ENCODE peak calls at places on chromosome 4, in eight cellular contexts. Q is EL; A is globus pallidus; S is effector memory CD4-positive, alpha-beta T cell; M is stimulated activated CD8-positive, alpha-beta memory T cell treated with anti-CD3 and anti-CD28 coated beads, Interleukin-4, amount 100 ng/mL, for 4 hours; H is Right ventricle myocardium superior; F is GM23338; D is tibial artery. Y is an unnamed sample.
A peak's percentile ranks its signal among the peaks of the same experiment; 100 is the strongest.

GRCh38 chr4:38802561-38803355 is 1.8 kb downstream of the TLR1 start:
- DNase-seq in Q (no peak), A (no peak), S (no peak), M (no peak), H (no peak), F (peak; percentile 42), D (no peak), Y (no peak)

GRCh38 chr4:188839704-188840103 is 700.5 kb downstream of the TRIML1 start:
- DNase-seq in Q (no peak), A (no peak), S (no peak), M (no peak), H (no peak), F (no peak), D (no peak), Y (peak; percentile 5)

GRCh38 chr4:107931775-107932321 is 499 bp downstream of the CYP2U1 start:
- DNase-seq in Q (no peak), A (no peak), S (peak; percentile 3), M (no peak), H (no peak), F (peak; percentile 22), D (peak; percentile 68), Y (no peak)

GRCh38 chr4:122616910-122617596 is 3.8 kb downstream of the IL21 start:
- DNase-seq in Q (no peak), A (no peak), S (no peak), M (no peak), H (no peak), F (no peak), D (no peak), Y (no peak)

GRCh38 chr4:38670061-38670894 is 6.3 kb downstream of the KLF3 start:
- DNase-seq in Q (no peak), A (no peak), S (no peak), M (no peak), H (no peak), F (peak; percentile 54), D (no peak), Y (peak; percentile 24)

GRCh38 chr4:101967697-101968346 is 177.3 kb downstream of the BANK1 start:
- DNase-seq in Q (peak; percentile 54), A (no peak), S (no peak), M (no peak), H (no peak), F (no peak), D (no peak), Y (no peak)

GRCh38 chr4:24598025-24598424 is 13.7 kb upstream of the DHX15 start:
- DNase-seq in Q (no peak), A (no peak), S (no peak), M (no peak), H (no peak), F (no peak), D (no peak), Y (peak; percentile 80)

GRCh38 chr4:111213520-111213919 is 590.6 kb upstream of the PITX2 start:
- DNase-seq in Q (peak; percentile 33), A (no peak), S (no peak), M (no peak), H (no peak), F (no peak), D (no peak), Y (no peak)

GRCh38 chr4:163991268-163991667 is 496.8 kb downstream of the TMA16 start:
- DNase-seq in Q (no peak), A (no peak), S (no peak), M (no peak), H (no peak), F (no peak), D (no peak), Y (no peak)

Y was measured in left kidney.